ENCODE peak calls at places on chromosomes 12 and 14, in four cellular contexts. E is breast epithelium, H is uterus, V is tibial nerve. W is an unnamed sample.

GRCh38 chr14:61561657-61562276 is 133.5 kb upstream of the HIF1A start:
- DNase-seq in E (peak; percentile 79), H (peak; percentile 80), V (peak; percentile 55), W (peak; percentile 82)

GRCh38 chr12:68267892-68268396 is 14.5 kb upstream of the IL22 start:
- DNase-seq in E (no peak), H (no peak), V (no peak), W (no peak)

GRCh38 chr12:78128236-78128635 is 297.5 kb downstream of the NAV3 start:
- DNase-seq in E (no peak), H (no peak), V (no peak), W (no peak)

GRCh38 chr12:12172106-12172511 is 94.7 kb downstream of the LRP6 start:
- DNase-seq in E (peak; percentile 56), H (no peak), V (no peak), W (no peak)

GRCh38 chr12:68007023-68007422 is 17.8 kb downstream of the IFNG-AS1 start:
- DNase-seq in E (no peak), H (no peak), V (no peak), W (no peak)

GRCh38 chr14:79044894-79045624 is 874.9 kb downstream of the NRXN3 start:
- DNase-seq in E (peak; percentile 19), H (peak; percentile 73), V (no peak), W (no peak)

GRCh38 chr12:50127546-50127945 is 15.5 kb downstream of the COX14 start:
- DNase-seq in E (no peak), H (no peak), V (no peak), W (no peak)

GRCh38 chr14:88323520-88324199 is 591 bp upstream of the KCNK10 start:
- DNase-seq in E (no peak), H (no peak), V (no peak), W (no peak)

GRCh38 chr12:57842342-57843294 is 3.9 kb downstream of the CTDSP2 start:
- DNase-seq in E (no peak), H (no peak), V (no peak), W (no peak)
- H3K27ac ChIP-seq in E (peak overlapping the region; percentile 64), H (peak overlapping the region; percentile 96), V (peak overlapping the region; percentile 100), W (peak overlapping the region; percentile 99)

GRCh38 chr12:28540324-28540714 is 350.1 kb downstream of the CCDC91 start:
- DNase-seq in E (no peak), H (no peak), V (no peak), W (no peak)

GRCh38 chr12:28543021-28543890 is 353.0 kb downstream of the CCDC91 start:
- DNase-seq in E (no peak), H (no peak), V (no peak), W (no peak)

GRCh38 chr12:28536088-28536487 is 345.8 kb downstream of the CCDC91 start:
- DNase-seq in E (no peak), H (no peak), V (no peak), W (no peak)

GRCh38 chr12:28537474-28537873 is 347.2 kb downstream of the CCDC91 start:
- DNase-seq in E (no peak), H (no peak), V (no peak), W (no peak)

GRCh38 chr12:28539691-28540323 is 349.6 kb downstream of the CCDC91 start:
- DNase-seq in E (no peak), H (no peak), V (no peak), W (no peak)
- H3K4me1 ChIP-seq in E (no peaks in the 10 kb centered on the region), H (no peaks in the 10 kb centered on the region), V (no peaks in the 10 kb centered on the region), W (no peaks in the 10 kb centered on the region)

GRCh38 chr12:111256629-111257434 is 112.1 kb downstream of the PHETA1 start:
- DNase-seq in E (no peak), H (no peak), V (no peak), W (no peak)

GRCh38 chr12:111257435-111257902 is 111.4 kb downstream of the PHETA1 start:
- DNase-seq in E (no peak), H (no peak), V (no peak), W (no peak)

GRCh38 chr12:111267171-111267570 is 101.7 kb downstream of the PHETA1 start:
- DNase-seq in E (no peak), H (no peak), V (no peak), W (no peak)

GRCh38 chr12:111259231-111259630 is 109.7 kb downstream of the PHETA1 start:
- DNase-seq in E (no peak), H (no peak), V (no peak), W (no peak)

GRCh38 chr12:111262277-111262676 is 106.6 kb downstream of the PHETA1 start:
- DNase-seq in E (no peak), H (no peak), V (no peak), W (no peak)
- H3K9me3 ChIP-seq in E (no peaks in the 10 kb centered on the region), H (no peaks in the 10 kb centered on the region), V (no peaks in the 10 kb centered on the region), W (no peaks in the 10 kb centered on the region)

DNA sequence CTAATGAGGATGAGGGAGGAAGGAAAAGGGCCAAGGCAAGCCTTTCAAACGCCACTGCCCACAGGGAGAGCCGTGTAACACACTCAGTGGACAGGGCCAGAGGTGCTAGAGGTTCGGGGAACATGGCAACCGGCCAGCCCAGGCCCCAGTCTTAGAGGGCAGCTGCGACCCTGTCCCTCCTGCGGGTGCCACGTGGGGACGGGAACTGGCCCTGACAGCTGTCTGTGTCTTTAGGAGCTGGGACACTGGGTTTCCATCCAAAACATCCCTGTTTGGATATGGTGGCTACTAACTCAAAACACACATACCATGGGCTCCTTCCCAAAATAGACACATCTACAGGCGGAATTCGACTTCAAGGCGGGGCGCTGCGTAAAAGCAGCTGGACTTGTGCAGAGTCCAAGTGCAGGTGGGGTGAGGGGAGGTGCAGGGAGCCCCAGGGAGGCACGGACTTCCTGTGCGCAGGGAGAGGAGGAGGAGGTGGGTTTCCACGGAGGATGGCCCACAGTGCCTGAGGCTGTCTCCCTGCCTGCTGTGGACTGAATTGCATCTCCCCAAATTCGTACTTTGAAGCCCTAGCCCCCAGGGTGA is 184.7 kb downstream of the PIWIL1 start:
- DNase-seq in E (no peak), H (no peak), V (no peak), W (no peak)
- H3K27ac ChIP-seq in E (no peak overlapping the region), H (no peak overlapping the region), V (no peak overlapping the region), W (no peak overlapping the region)

DNA sequence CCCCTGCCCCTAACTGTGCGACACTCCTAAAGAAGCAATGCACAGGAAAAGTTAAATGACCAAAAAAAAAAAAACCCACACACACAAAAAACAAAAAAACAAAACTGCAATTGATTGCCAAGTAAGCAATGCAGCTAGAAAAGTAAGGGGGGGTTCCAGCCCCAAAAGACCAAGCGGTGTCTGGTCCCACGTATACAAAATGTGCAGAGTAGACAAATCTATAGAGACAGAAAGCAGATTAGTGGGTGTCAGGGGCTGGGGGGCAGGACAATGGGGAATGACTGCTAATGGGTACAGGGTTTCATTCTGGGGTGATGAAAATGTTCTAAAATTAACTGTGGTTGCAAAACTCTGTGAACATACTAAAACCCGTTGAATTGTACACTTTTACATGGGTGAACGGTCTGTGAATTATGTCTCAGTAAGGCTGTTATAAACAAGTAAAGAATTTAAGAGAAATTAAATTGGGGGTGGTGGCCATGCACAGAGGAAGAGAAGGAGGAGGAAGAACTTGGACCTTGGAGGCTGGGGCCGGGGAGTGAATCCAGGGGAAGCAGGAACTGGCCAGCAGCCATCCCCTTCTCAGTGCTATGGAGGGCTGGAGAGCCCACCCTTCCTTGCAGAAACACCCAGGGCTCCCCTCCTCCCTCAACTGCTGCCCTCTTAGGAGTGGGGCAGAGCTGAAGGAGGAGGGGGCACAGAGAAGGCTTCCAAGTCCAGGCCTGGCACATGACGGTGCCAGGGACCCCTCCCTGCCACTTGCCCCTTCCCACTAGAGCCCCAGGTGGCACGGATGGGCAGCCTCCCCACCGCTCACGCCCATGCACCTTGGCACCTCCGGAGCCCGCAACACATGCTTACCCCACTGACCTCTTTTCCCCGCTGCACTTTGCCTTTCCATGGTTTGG is 45.4 kb downstream of the KDM2B start:
- DNase-seq in E (no peak), H (no peak), V (no peak), W (no peak)
- H3K4me1 ChIP-seq in E (no peaks in the 10 kb centered on the region), H (peaks cover 3% of the 10 kb centered on the region), V (peaks cover 43% of the 10 kb centered on the region), W (peaks cover 51% of the 10 kb centered on the region)

GRCh38 chr12:126338031-126338441 is 1272.8 kb downstream of the AACS start:
- DNase-seq in E (no peak), H (no peak), V (no peak), W (no peak)
- H3K9me3 ChIP-seq in E (peaks cover 9% of the 10 kb centered on the region), H (no peaks in the 10 kb centered on the region), V (no peaks in the 10 kb centered on the region), W (no peaks in the 10 kb centered on the region)

GRCh38 chr12:132506328-132506727 is 16.4 kb downstream of the FBRSL1 start:
- DNase-seq in E (no peak), H (no peak), V (no peak), W (no peak)

GRCh38 chr12:132505852-132506219 is 15.9 kb downstream of the FBRSL1 start:
- DNase-seq in E (no peak), H (no peak), V (no peak), W (no peak)

GRCh38 chr12:132508248-132508740 is 18.3 kb downstream of the FBRSL1 start:
- DNase-seq in E (no peak), H (no peak), V (no peak), W (no peak)

GRCh38 chr12:132507656-132508055 is 17.7 kb downstream of the FBRSL1 start:
- DNase-seq in E (no peak), H (no peak), V (no peak), W (no peak)

DNA sequence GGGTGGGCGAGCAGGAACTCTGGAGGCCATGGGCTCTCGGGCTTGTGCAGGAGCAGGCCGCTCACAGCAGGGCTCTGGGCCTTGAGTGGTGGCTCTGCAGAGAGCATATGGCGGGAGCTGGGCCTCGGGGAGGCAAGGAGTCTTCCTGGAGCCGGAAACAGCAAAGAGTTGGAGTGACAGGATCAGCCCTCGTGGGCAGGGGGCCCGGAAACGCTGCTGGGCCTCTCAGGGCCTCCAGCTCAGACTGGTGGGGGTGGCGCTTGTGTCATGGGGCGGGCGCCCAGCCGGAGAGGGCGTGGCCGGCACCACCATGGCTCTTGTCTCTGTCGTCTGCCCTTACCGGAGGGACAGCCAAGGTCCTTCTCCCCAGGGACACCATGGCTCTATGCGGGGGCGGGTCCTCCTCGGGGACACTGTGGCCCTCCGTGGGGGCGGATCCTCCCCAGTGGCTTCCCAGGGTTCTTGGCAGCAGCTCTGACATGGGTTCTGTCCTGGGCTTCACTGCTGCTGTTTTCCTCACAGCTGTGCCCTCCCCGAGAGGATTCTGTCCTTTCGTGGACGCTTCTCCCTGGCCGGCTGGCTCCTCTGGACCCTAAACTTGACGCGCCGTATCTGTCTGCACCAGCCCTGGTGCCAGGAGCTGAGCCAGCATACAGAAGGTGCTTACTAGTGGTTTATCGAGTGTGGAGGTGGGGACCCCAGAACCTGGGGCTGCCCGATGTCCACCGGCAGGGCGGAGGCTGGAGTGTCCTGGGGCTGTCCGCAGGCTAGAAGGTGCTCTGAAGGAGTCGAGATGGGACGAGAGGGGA is 17.0 kb downstream of the FBRSL1 start:
- DNase-seq in E (peak; percentile 49), H (peak; percentile 63), V (peak; percentile 45), W (peak; percentile 89)
- H3K27ac ChIP-seq in E (peak overlapping the region; percentile 39), H (no peak overlapping the region), V (peak overlapping the region; percentile 66), W (peak overlapping the region; percentile 89)

DNA sequence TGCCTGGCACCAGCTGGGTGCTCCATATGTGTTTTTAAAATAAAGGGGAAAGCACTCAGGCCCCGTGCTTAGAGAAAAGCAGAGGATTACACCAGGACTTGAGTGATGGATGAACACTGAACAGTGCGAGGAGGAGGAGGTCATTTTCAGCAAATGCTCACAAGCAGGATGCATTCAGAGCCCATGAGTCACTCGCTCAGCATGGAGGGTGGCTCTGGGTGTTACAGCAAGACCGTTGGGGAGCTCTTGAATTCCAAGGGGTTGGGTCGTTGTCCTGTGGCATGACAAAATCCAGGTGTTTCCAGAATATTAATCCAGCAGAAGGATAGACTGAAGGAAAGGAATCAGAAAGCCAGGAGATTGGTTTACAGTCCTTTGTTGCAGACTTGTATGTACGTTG is 2.9 kb upstream of the BDKRB1 start:
- DNase-seq in E (no peak), H (peak; percentile 48), V (no peak), W (no peak)
- H3K4me1 ChIP-seq in E (peaks cover 3% of the 10 kb centered on the region), H (peaks cover 4% of the 10 kb centered on the region), V (no peaks in the 10 kb centered on the region), W (no peaks in the 10 kb centered on the region)

GRCh38 chr12:132366341-132366861 is 37.0 kb upstream of the GALNT9 start:
- DNase-seq in E (no peak), H (no peak), V (no peak), W (no peak)
- H3K9me3 ChIP-seq in E (peaks cover 3% of the 10 kb centered on the region), H (no peaks in the 10 kb centered on the region), V (no peaks in the 10 kb centered on the region), W (no peaks in the 10 kb centered on the region)